ENCODE peak calls at places on chromosomes 7 and 10, in eight cellular contexts. One of them, this sample, is unnamed.

GRCh38 chr7:103735377-103735776 is 254.1 kb downstream of the RELN start:
- DNase-seq in neural progenitor cell: no peak
- DNase-seq in transverse colon: no peak
- DNase-seq in foreskin fibroblast: peak
- DNase-seq in SK-N-SH: no peak
- DNase-seq in pancreas: no peak
- DNase-seq in cardiac fibroblast: no peak
- DNase-seq in CD8-positive, alpha-beta T cell: no peak
- DNase-seq in this sample: no peak

GRCh38 chr10:131024259-131025131 is 287.0 kb downstream of the TCERG1L start:
- DNase-seq in neural progenitor cell: no peak
- DNase-seq in transverse colon: no peak
- DNase-seq in foreskin fibroblast: no peak
- DNase-seq in SK-N-SH: no peak
- DNase-seq in pancreas: peak
- DNase-seq in cardiac fibroblast: no peak
- DNase-seq in CD8-positive, alpha-beta T cell: no peak
- DNase-seq in this sample: no peak

GRCh38 chr10:131888186-131888604 is 12.6 kb upstream of the PPP2R2D start:
- DNase-seq in neural progenitor cell: no peak
- DNase-seq in transverse colon: no peak
- DNase-seq in foreskin fibroblast: no peak
- DNase-seq in SK-N-SH: no peak
- DNase-seq in pancreas: no peak
- DNase-seq in cardiac fibroblast: no peak
- DNase-seq in CD8-positive, alpha-beta T cell: no peak
- DNase-seq in this sample: peak

GRCh38 chr10:78321500-78321899 is 287.8 kb downstream of the RPS24 start:
- DNase-seq in neural progenitor cell: no peak
- DNase-seq in transverse colon: no peak
- DNase-seq in foreskin fibroblast: no peak
- DNase-seq in SK-N-SH: no peak
- DNase-seq in pancreas: no peak
- DNase-seq in cardiac fibroblast: no peak
- DNase-seq in CD8-positive, alpha-beta T cell: no peak
- DNase-seq in this sample: no peak

GRCh38 chr10:51706225-51706624 is 6.8 kb upstream of the CSTF2T start:
- DNase-seq in neural progenitor cell: no peak
- DNase-seq in transverse colon: peak
- DNase-seq in foreskin fibroblast: peak
- DNase-seq in SK-N-SH: no peak
- DNase-seq in pancreas: no peak
- DNase-seq in cardiac fibroblast: peak
- DNase-seq in CD8-positive, alpha-beta T cell: no peak
- DNase-seq in this sample: peak

GRCh38 chr7:50372921-50373320 is 68.4 kb downstream of the IKZF1 start:
- DNase-seq in neural progenitor cell: no peak
- DNase-seq in transverse colon: no peak
- DNase-seq in foreskin fibroblast: no peak
- DNase-seq in SK-N-SH: no peak
- DNase-seq in pancreas: no peak
- DNase-seq in cardiac fibroblast: no peak
- DNase-seq in CD8-positive, alpha-beta T cell: no peak
- DNase-seq in this sample: no peak

GRCh38 chr10:43218206-43218950 is 48.5 kb downstream of the RASGEF1A start:
- DNase-seq in neural progenitor cell: no peak
- DNase-seq in transverse colon: no peak
- DNase-seq in foreskin fibroblast: no peak
- DNase-seq in SK-N-SH: no peak
- DNase-seq in pancreas: no peak
- DNase-seq in cardiac fibroblast: no peak
- DNase-seq in CD8-positive, alpha-beta T cell: no peak
- DNase-seq in this sample: peak

GRCh38 chr7:106022193-106022821 is 59.2 kb downstream of the CDHR3 start:
- DNase-seq in neural progenitor cell: no peak
- DNase-seq in transverse colon: peak
- DNase-seq in foreskin fibroblast: no peak
- DNase-seq in SK-N-SH: no peak
- DNase-seq in pancreas: no peak
- DNase-seq in cardiac fibroblast: no peak
- DNase-seq in CD8-positive, alpha-beta T cell: peak
- DNase-seq in this sample: no peak

GRCh38 chr10:46225597-46225996 is 61.2 kb upstream of the ANTXRL start:
- DNase-seq in neural progenitor cell: no peak
- DNase-seq in transverse colon: no peak
- DNase-seq in foreskin fibroblast: no peak
- DNase-seq in SK-N-SH: no peak
- DNase-seq in pancreas: peak
- DNase-seq in cardiac fibroblast: no peak
- DNase-seq in CD8-positive, alpha-beta T cell: no peak
- DNase-seq in this sample: peak

DNA sequence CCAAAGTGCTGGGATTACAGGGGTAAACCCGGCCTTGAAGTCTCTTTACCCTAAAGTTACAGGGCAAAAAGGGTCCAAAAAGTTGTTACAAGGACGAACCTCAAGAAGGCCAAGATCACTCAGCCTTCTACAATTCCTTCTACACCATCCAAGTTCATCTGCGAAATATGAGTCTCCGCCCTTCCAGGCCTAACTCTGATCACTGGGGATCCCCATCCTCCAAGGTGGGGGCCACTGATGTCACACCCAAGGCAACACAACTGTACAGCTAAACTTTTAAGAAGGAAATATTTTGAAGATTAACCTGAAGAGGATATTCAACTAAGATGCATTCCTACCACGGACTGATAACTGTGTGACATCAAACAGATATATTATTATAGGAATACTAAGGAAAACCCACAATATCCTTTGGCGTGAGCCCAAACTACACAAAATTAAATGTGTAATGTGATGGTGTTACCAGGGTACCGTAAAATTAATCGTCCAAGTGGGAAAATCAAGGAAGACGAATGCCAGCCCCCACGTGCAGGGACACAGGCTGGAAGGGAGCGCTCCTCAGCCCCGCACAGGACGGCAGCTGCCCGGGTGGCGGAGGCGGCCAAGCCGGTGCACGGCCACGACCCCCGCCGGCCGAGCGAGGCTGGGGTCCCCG is 1.0 kb downstream of the PAXIP1 start:
- DNase-seq in neural progenitor cell: no peak
- DNase-seq in transverse colon: no peak
- DNase-seq in foreskin fibroblast: peak
- DNase-seq in SK-N-SH: no peak
- DNase-seq in pancreas: no peak
- DNase-seq in cardiac fibroblast: peak
- DNase-seq in CD8-positive, alpha-beta T cell: no peak
- DNase-seq in this sample: no peak
- TF ChIP-seq CTCF in neural progenitor cell: no peak
- TF ChIP-seq CTCF in transverse colon: no peak
- TF ChIP-seq CTCF in foreskin fibroblast: no peak
- TF ChIP-seq CTCF in SK-N-SH: no peak
- TF ChIP-seq CTCF in pancreas: no peak
- TF ChIP-seq CTCF in cardiac fibroblast: no peak
- TF ChIP-seq CTCF in CD8-positive, alpha-beta T cell: no peak
- TF ChIP-seq CTCF in this sample: no peak

DNA sequence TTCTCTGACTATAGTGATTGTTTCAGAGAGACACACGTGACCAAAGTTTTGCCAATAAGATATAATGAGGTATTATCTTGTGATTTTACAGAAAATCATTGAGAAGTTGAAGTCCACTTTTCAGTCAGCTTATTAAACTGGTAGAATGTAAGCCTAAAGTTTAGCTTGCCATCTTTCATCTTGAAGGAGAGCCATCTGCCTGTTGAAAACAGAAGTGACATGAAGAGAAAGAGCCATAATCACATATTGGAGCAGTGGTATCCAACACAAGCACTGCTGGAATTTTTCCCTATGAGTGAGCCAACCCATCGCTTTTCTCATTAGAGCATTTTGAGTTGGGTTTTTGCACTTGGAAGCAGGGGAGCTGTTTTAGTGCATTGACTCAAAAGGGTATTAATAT is 117.6 kb upstream of the FERD3L start:
- DNase-seq in neural progenitor cell: no peak
- DNase-seq in transverse colon: no peak
- DNase-seq in foreskin fibroblast: no peak
- DNase-seq in SK-N-SH: no peak
- DNase-seq in pancreas: no peak
- DNase-seq in cardiac fibroblast: peak
- DNase-seq in CD8-positive, alpha-beta T cell: no peak
- DNase-seq in this sample: no peak
- TF ChIP-seq CTCF in neural progenitor cell: no peak
- TF ChIP-seq CTCF in transverse colon: no peak
- TF ChIP-seq CTCF in foreskin fibroblast: no peak
- TF ChIP-seq CTCF in SK-N-SH: no peak
- TF ChIP-seq CTCF in pancreas: no peak
- TF ChIP-seq CTCF in cardiac fibroblast: no peak
- TF ChIP-seq CTCF in CD8-positive, alpha-beta T cell: no peak
- TF ChIP-seq CTCF in this sample: no peak

GRCh38 chr10:110221721-110222261 is 14.4 kb downstream of the MXI1 start:
- DNase-seq in neural progenitor cell: peak
- DNase-seq in transverse colon: peak
- DNase-seq in foreskin fibroblast: peak
- DNase-seq in SK-N-SH: peak
- DNase-seq in pancreas: peak
- DNase-seq in cardiac fibroblast: peak
- DNase-seq in CD8-positive, alpha-beta T cell: peak
- DNase-seq in this sample: peak
- TF ChIP-seq CTCF in neural progenitor cell: peak
- TF ChIP-seq CTCF in transverse colon: no peak
- TF ChIP-seq CTCF in foreskin fibroblast: peak
- TF ChIP-seq CTCF in SK-N-SH: peak
- TF ChIP-seq CTCF in pancreas: no peak
- TF ChIP-seq CTCF in cardiac fibroblast: peak
- TF ChIP-seq CTCF in CD8-positive, alpha-beta T cell: no peak
- TF ChIP-seq CTCF in this sample: peak

GRCh38 chr10:31947144-31947926 is 18.7 kb upstream of the ARHGAP12 start:
- DNase-seq in neural progenitor cell: no peak
- DNase-seq in transverse colon: no peak
- DNase-seq in foreskin fibroblast: peak
- DNase-seq in SK-N-SH: peak
- DNase-seq in pancreas: no peak
- DNase-seq in cardiac fibroblast: peak
- DNase-seq in CD8-positive, alpha-beta T cell: no peak
- DNase-seq in this sample: no peak

GRCh38 chr10:31944071-31944433 is 15.4 kb upstream of the ARHGAP12 start:
- DNase-seq in neural progenitor cell: no peak
- DNase-seq in transverse colon: no peak
- DNase-seq in foreskin fibroblast: no peak
- DNase-seq in SK-N-SH: no peak
- DNase-seq in pancreas: no peak
- DNase-seq in cardiac fibroblast: no peak
- DNase-seq in CD8-positive, alpha-beta T cell: no peak
- DNase-seq in this sample: no peak

GRCh38 chr10:31945392-31945791 is 16.8 kb upstream of the ARHGAP12 start:
- DNase-seq in neural progenitor cell: no peak
- DNase-seq in transverse colon: no peak
- DNase-seq in foreskin fibroblast: no peak
- DNase-seq in SK-N-SH: no peak
- DNase-seq in pancreas: no peak
- DNase-seq in cardiac fibroblast: no peak
- DNase-seq in CD8-positive, alpha-beta T cell: no peak
- DNase-seq in this sample: no peak

GRCh38 chr10:31949266-31949665 is 20.6 kb upstream of the ARHGAP12 start:
- DNase-seq in neural progenitor cell: no peak
- DNase-seq in transverse colon: no peak
- DNase-seq in foreskin fibroblast: no peak
- DNase-seq in SK-N-SH: no peak
- DNase-seq in pancreas: no peak
- DNase-seq in cardiac fibroblast: no peak
- DNase-seq in CD8-positive, alpha-beta T cell: no peak
- DNase-seq in this sample: no peak

GRCh38 chr10:31948021-31948420 is 19.4 kb upstream of the ARHGAP12 start:
- DNase-seq in neural progenitor cell: no peak
- DNase-seq in transverse colon: no peak
- DNase-seq in foreskin fibroblast: no peak
- DNase-seq in SK-N-SH: no peak
- DNase-seq in pancreas: no peak
- DNase-seq in cardiac fibroblast: no peak
- DNase-seq in CD8-positive, alpha-beta T cell: no peak
- DNase-seq in this sample: no peak
- TF ChIP-seq CTCF in neural progenitor cell: no peak
- TF ChIP-seq CTCF in transverse colon: no peak
- TF ChIP-seq CTCF in foreskin fibroblast: no peak
- TF ChIP-seq CTCF in SK-N-SH: no peak
- TF ChIP-seq CTCF in pancreas: no peak
- TF ChIP-seq CTCF in cardiac fibroblast: no peak
- TF ChIP-seq CTCF in CD8-positive, alpha-beta T cell: no peak
- TF ChIP-seq CTCF in this sample: no peak

GRCh38 chr7:32255036-32255435 is 184.8 kb upstream of the PDE1C start:
- DNase-seq in neural progenitor cell: no peak
- DNase-seq in transverse colon: no peak
- DNase-seq in foreskin fibroblast: no peak
- DNase-seq in SK-N-SH: no peak
- DNase-seq in pancreas: no peak
- DNase-seq in cardiac fibroblast: no peak
- DNase-seq in CD8-positive, alpha-beta T cell: no peak
- DNase-seq in this sample: peak
- TF ChIP-seq CTCF in neural progenitor cell: no peak
- TF ChIP-seq CTCF in transverse colon: no peak
- TF ChIP-seq CTCF in foreskin fibroblast: no peak
- TF ChIP-seq CTCF in SK-N-SH: no peak
- TF ChIP-seq CTCF in pancreas: no peak
- TF ChIP-seq CTCF in cardiac fibroblast: no peak
- TF ChIP-seq CTCF in CD8-positive, alpha-beta T cell: no peak
- TF ChIP-seq CTCF in this sample: no peak

DNA sequence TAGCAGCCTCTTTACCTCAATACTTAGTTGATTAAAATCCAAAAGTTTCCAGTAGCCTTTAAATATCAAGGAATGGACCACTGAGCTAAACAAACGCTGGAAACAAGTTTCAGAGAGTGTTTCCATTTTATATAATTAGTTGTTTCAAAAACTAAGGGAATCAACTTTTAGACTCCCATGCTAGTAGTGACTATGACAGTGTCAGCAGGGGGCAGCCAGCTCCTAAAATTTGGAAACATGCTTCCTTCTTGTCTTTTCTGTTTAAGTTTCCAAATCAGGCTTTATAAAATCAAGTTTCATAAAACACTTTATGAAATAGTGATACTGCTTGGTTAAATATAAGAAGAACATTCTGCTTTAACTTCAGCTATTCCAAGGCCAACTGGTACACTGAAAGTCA is 138.2 kb upstream of the TMEM229A start:
- DNase-seq in neural progenitor cell: peak
- DNase-seq in transverse colon: no peak
- DNase-seq in foreskin fibroblast: peak
- DNase-seq in SK-N-SH: peak
- DNase-seq in pancreas: no peak
- DNase-seq in cardiac fibroblast: peak
- DNase-seq in CD8-positive, alpha-beta T cell: no peak
- DNase-seq in this sample: no peak
- TF ChIP-seq CTCF in neural progenitor cell: peak
- TF ChIP-seq CTCF in transverse colon: no peak
- TF ChIP-seq CTCF in foreskin fibroblast: peak
- TF ChIP-seq CTCF in SK-N-SH: peak
- TF ChIP-seq CTCF in pancreas: peak
- TF ChIP-seq CTCF in cardiac fibroblast: no peak
- TF ChIP-seq CTCF in CD8-positive, alpha-beta T cell: no peak
- TF ChIP-seq CTCF in this sample: peak

GRCh38 chr7:74023037-74023436 is 4.9 kb upstream of the ELN start:
- DNase-seq in neural progenitor cell: no peak
- DNase-seq in transverse colon: no peak
- DNase-seq in foreskin fibroblast: peak
- DNase-seq in SK-N-SH: peak
- DNase-seq in pancreas: no peak
- DNase-seq in cardiac fibroblast: peak
- DNase-seq in CD8-positive, alpha-beta T cell: no peak
- DNase-seq in this sample: peak
- TF ChIP-seq CTCF in neural progenitor cell: no peak
- TF ChIP-seq CTCF in transverse colon: no peak
- TF ChIP-seq CTCF in foreskin fibroblast: peak
- TF ChIP-seq CTCF in SK-N-SH: peak
- TF ChIP-seq CTCF in pancreas: no peak
- TF ChIP-seq CTCF in cardiac fibroblast: no peak
- TF ChIP-seq CTCF in CD8-positive, alpha-beta T cell: no peak
- TF ChIP-seq CTCF in this sample: no peak

This sample was measured in kidney.